ENCODE peak calls at places on chromosome 18, in four cellular contexts. A, G, W and D are unnamed samples. For H3K9me3, the result is how much of the 10 kb centered on the place peaks cover.

GRCh38 chr18:58700209-58700608 is 28.9 kb downstream of the MALT1 start:
- DNase-seq in A (no peak), G (no peak), W (peak), D (no peak)

GRCh38 chr18:31185551-31185950 is 22.9 kb upstream of the DSC1 start:
- DNase-seq in A (peak), G (no peak), W (peak), D (no peak)

GRCh38 chr18:37364237-37364636 is 201.4 kb downstream of the CELF4 start:
- DNase-seq in A (no peak), G (peak), W (no peak), D (peak)

GRCh38 chr18:47075098-47075883 is 39.9 kb upstream of the ELOA2 start:
- DNase-seq in A (no peak), G (no peak), W (peak), D (peak)

GRCh38 chr18:9094307-9095226 is 7.9 kb upstream of the NDUFV2 start:
- DNase-seq in A (peak), G (no peak), W (peak), D (peak)

GRCh38 chr18:5449858-5450509 is 93.8 kb downstream of the EPB41L3 start:
- DNase-seq in A (no peak), G (no peak), W (no peak), D (no peak)

GRCh38 chr18:35060092-35060491 is 18.9 kb downstream of the MAPRE2 start:
- DNase-seq in A (no peak), G (no peak), W (no peak), D (no peak)

GRCh38 chr18:10213526-10213925 is 240.9 kb upstream of the APCDD1 start:
- DNase-seq in A (peak), G (no peak), W (peak), D (peak)

GRCh38 chr18:36814994-36815393 is 13.8 kb downstream of the TPGS2 start:
- DNase-seq in A (no peak), G (no peak), W (no peak), D (no peak)

GRCh38 chr18:77249583-77250500 is at the start of gene GALR1:
- DNase-seq in A (no peak), G (no peak), W (no peak), D (no peak)

GRCh38 chr18:71442830-71443229 is 1101.3 kb downstream of the CBLN2 start:
- DNase-seq in A (no peak), G (no peak), W (peak), D (no peak)

GRCh38 chr18:29651121-29651675 is 1391.3 kb downstream of the DSC3 start:
- DNase-seq in A (no peak), G (no peak), W (peak), D (no peak)

GRCh38 chr18:58280159-58280540 is 236.1 kb downstream of the NEDD4L start:
- DNase-seq in A (no peak), G (no peak), W (no peak), D (no peak)

GRCh38 chr18:35077937-35078336 is 36.7 kb downstream of the MAPRE2 start:
- DNase-seq in A (peak), G (no peak), W (no peak), D (no peak)

GRCh38 chr18:45464619-45465018 is 150.7 kb upstream of the SLC14A2 start:
- DNase-seq in A (no peak), G (no peak), W (no peak), D (no peak)

GRCh38 chr18:10321987-10322386 is 132.4 kb upstream of the APCDD1 start:
- DNase-seq in A (no peak), G (no peak), W (no peak), D (no peak)

GRCh38 chr18:50091495-50092249 is 103.3 kb downstream of the MYO5B start:
- DNase-seq in A (no peak), G (no peak), W (no peak), D (no peak)

GRCh38 chr18:54261894-54262293 is 7.4 kb upstream of the POLI start:
- DNase-seq in A (no peak), G (no peak), W (no peak), D (no peak)

GRCh38 chr18:50806208-50806616 is 13.6 kb downstream of the MRO start:
- DNase-seq in A (no peak), G (no peak), W (no peak), D (no peak)

GRCh38 chr18:77131100-77131651 is 1.4 kb downstream of the MBP start:
- DNase-seq in A (no peak), G (no peak), W (peak), D (no peak)

GRCh38 chr18:63365909-63366269 is 1.1 kb downstream of the KDSR start:
- DNase-seq in A (no peak), G (no peak), W (peak), D (peak)

GRCh38 chr18:76923485-76924085 is 101.2 kb downstream of the ZNF236 start:
- DNase-seq in A (peak), G (no peak), W (peak), D (peak)

GRCh38 chr18:37604032-37604431 is 38.4 kb upstream of the CELF4 start:
- DNase-seq in A (no peak), G (no peak), W (no peak), D (no peak)

GRCh38 chr18:69585696-69586095 is 185.0 kb downstream of the DOK6 start:
- DNase-seq in A (no peak), G (no peak), W (no peak), D (no peak)

GRCh38 chr18:69584429-69584828 is 183.7 kb downstream of the DOK6 start:
- DNase-seq in A (no peak), G (no peak), W (no peak), D (no peak)

GRCh38 chr18:69574401-69574800 is 173.7 kb downstream of the DOK6 start:
- DNase-seq in A (no peak), G (no peak), W (no peak), D (peak)

DNA sequence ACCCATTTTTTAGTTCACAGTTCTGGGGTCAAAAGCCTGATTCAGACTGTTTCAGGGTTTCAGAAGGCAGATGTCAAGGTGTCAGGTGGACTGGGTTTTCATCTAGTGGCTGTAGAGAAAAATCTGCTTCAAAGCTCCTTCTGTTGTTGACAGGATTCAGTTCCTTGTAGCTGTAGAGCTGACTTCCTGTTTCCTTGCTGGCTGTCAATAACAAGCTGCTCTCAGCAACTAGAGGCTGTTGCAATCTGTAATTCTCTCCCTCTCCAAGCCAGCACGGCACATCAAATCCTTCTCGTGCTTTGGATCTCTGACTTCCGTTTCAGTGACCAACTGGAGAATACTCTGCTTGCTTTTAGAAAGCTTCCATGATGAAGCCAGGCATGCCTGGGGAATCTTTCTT is 179.4 kb downstream of the DOK6 start:
- DNase-seq in A (no peak), G (no peak), W (no peak), D (peak)
- H3K4me3 ChIP-seq in A (no peak), G (no peak), W (no peak), D (no peak)

DNA sequence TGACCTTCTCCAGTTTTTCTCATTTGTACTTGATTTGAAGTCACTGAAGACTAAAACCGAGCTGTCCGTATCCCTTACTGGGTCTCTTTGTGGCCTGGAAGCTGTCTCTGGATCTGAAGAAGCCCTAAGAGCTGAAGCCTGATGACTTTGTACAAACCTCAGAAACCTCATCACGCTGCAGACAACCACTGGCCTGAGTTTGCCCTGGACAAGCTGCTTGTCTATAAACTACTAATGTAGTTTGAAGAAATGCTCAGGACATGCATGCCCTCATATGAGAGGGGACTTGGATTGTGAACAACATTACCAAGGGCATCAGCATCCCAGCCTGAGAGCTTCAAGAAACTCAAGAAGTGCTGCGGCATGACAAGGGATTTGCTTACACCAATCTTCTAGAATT is 79.3 kb upstream of the CBLN2 start:
- DNase-seq in A (no peak), G (no peak), W (no peak), D (no peak)
- H3K9me3 ChIP-seq in A (under half), G (under half), W (under half), D (under half)

GRCh38 chr18:59902180-59902992 is 2.6 kb downstream of the PMAIP1 start:
- DNase-seq in A (peak), G (no peak), W (peak), D (peak)
- H3K9ac ChIP-seq in A (peak), G (no peak), W (no peak), D (no peak)

GRCh38 chr18:79819951-79820351 is 22.2 kb downstream of the KCNG2 start:
- DNase-seq in A (no peak), G (no peak), W (no peak), D (no peak)
- H3K4me3 ChIP-seq in A (no peak), G (no peak), W (no peak), D (no peak)

GRCh38 chr18:78720456-78721250 is 259.0 kb upstream of the SALL3 start:
- DNase-seq in A (no peak), G (no peak), W (no peak), D (no peak)
- H3K9me3 ChIP-seq in A (under half), G (under half), W (under half), D (under half)

GRCh38 chr18:23837591-23837990 is 148.3 kb downstream of the LAMA3 start:
- DNase-seq in A (peak), G (no peak), W (no peak), D (peak)
- H3K9ac ChIP-seq in A (no peak), G (no peak), W (no peak), D (peak)

GRCh38 chr18:4106407-4107033 is 348.6 kb downstream of the DLGAP1 start:
- DNase-seq in A (peak), G (no peak), W (peak), D (peak)

GRCh38 chr18:4108016-4108415 is 347.1 kb downstream of the DLGAP1 start:
- DNase-seq in A (no peak), G (no peak), W (no peak), D (no peak)

DNA sequence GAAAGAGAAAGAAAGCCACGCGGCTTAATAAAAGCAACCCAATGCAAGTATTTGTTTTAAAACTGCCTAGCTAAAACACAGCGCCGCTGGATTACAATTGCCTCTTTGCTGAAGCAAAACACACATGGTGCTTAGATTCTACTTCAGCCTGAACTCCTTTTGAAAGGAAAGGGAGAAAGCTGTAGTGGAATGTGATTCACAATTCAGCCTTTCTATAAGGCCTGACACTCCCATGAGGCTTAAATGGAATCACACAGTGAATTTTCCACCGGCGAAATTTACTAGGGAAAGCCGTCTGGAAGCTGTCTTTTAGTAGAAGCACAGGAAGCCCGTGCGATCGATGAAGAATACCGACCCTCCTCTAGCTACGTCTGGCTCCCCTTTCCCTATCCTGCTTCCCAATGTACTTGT is 348.1 kb downstream of the DLGAP1 start:
- DNase-seq in A (no peak), G (no peak), W (no peak), D (peak)
- H3K4me3 ChIP-seq in A (no peak), G (no peak), W (no peak), D (peak)

GRCh38 chr18:55953326-55953725 is 365.3 kb upstream of the TCF4 start:
- DNase-seq in A (no peak), G (no peak), W (no peak), D (no peak)
- H3K9me3 ChIP-seq in A (under half), G (under half), W (under half), D (under half)

GRCh38 chr18:48765053-48765452 is 185.7 kb downstream of the SMAD7 start:
- DNase-seq in A (no peak), G (peak), W (no peak), D (no peak)

GRCh38 chr18:48766025-48766424 is 184.7 kb downstream of the SMAD7 start:
- DNase-seq in A (no peak), G (no peak), W (no peak), D (peak)

GRCh38 chr18:48766487-48766886 is 184.3 kb downstream of the SMAD7 start:
- DNase-seq in A (no peak), G (peak), W (no peak), D (no peak)

GRCh38 chr18:48769006-48769646 is 181.6 kb downstream of the SMAD7 start:
- DNase-seq in A (no peak), G (peak), W (no peak), D (no peak)

GRCh38 chr18:48767090-48767670 is 183.6 kb downstream of the SMAD7 start:
- DNase-seq in A (no peak), G (peak), W (no peak), D (peak)
- H3K9ac ChIP-seq in A (no peak), G (no peak), W (no peak), D (no peak)